ENCODE peak calls at places on chromosomes 5 and 9, in nine cellular contexts. One of them, this sample, is unnamed.

GRCh38 chr5:148708854-148709253 is 54.5 kb upstream of the HTR4 start:
- DNase-seq in transverse colon: no peak
- DNase-seq in stomach: no peak
- DNase-seq in sigmoid colon: no peak
- DNase-seq in endothelial cell of umbilical vein: no peak
- DNase-seq in HCT116: no peak
- DNase-seq in spleen: no peak
- DNase-seq in GM23338: no peak
- DNase-seq in upper lobe of left lung: no peak
- DNase-seq in this sample: no peak

GRCh38 chr9:21506910-21507795 is 25.0 kb upstream of the IFNE start:
- DNase-seq in transverse colon: no peak
- DNase-seq in stomach: no peak
- DNase-seq in sigmoid colon: no peak
- DNase-seq in endothelial cell of umbilical vein: peak; percentile 79
- DNase-seq in HCT116: no peak
- DNase-seq in spleen: no peak
- DNase-seq in GM23338: no peak
- DNase-seq in upper lobe of left lung: no peak
- DNase-seq in this sample: no peak

GRCh38 chr5:156137482-156137881 is 189.5 kb upstream of the SGCD start:
- DNase-seq in transverse colon: no peak
- DNase-seq in stomach: no peak
- DNase-seq in sigmoid colon: no peak
- DNase-seq in endothelial cell of umbilical vein: no peak
- DNase-seq in HCT116: no peak
- DNase-seq in spleen: no peak
- DNase-seq in GM23338: no peak
- DNase-seq in upper lobe of left lung: no peak
- DNase-seq in this sample: no peak

GRCh38 chr5:67196537-67197059 is at the start of gene CD180:
- DNase-seq in transverse colon: no peak
- DNase-seq in stomach: no peak
- DNase-seq in sigmoid colon: no peak
- DNase-seq in endothelial cell of umbilical vein: no peak
- DNase-seq in HCT116: no peak
- DNase-seq in spleen: no peak
- DNase-seq in GM23338: no peak
- DNase-seq in upper lobe of left lung: no peak
- DNase-seq in this sample: no peak

GRCh38 chr9:123586140-123586735 is 230.2 kb downstream of the CRB2 start:
- DNase-seq in transverse colon: no peak
- DNase-seq in stomach: no peak
- DNase-seq in sigmoid colon: no peak
- DNase-seq in endothelial cell of umbilical vein: no peak
- DNase-seq in HCT116: no peak
- DNase-seq in spleen: no peak
- DNase-seq in GM23338: no peak
- DNase-seq in upper lobe of left lung: no peak
- DNase-seq in this sample: peak; percentile 74

GRCh38 chr9:97905228-97905627 is 17.1 kb downstream of the TRMO start:
- DNase-seq in transverse colon: no peak
- DNase-seq in stomach: no peak
- DNase-seq in sigmoid colon: no peak
- DNase-seq in endothelial cell of umbilical vein: no peak
- DNase-seq in HCT116: no peak
- DNase-seq in spleen: no peak
- DNase-seq in GM23338: no peak
- DNase-seq in upper lobe of left lung: no peak
- DNase-seq in this sample: no peak

GRCh38 chr5:124365491-124365890 is 380.9 kb downstream of the ZNF608 start:
- DNase-seq in transverse colon: no peak
- DNase-seq in stomach: no peak
- DNase-seq in sigmoid colon: no peak
- DNase-seq in endothelial cell of umbilical vein: no peak
- DNase-seq in HCT116: no peak
- DNase-seq in spleen: no peak
- DNase-seq in GM23338: no peak
- DNase-seq in upper lobe of left lung: no peak
- DNase-seq in this sample: no peak

GRCh38 chr9:16192403-16193017 is 639.7 kb downstream of the CCDC171 start:
- DNase-seq in transverse colon: no peak
- DNase-seq in stomach: no peak
- DNase-seq in sigmoid colon: no peak
- DNase-seq in endothelial cell of umbilical vein: no peak
- DNase-seq in HCT116: no peak
- DNase-seq in spleen: no peak
- DNase-seq in GM23338: no peak
- DNase-seq in upper lobe of left lung: no peak
- DNase-seq in this sample: no peak

GRCh38 chr5:56233230-56233629 is at the start of gene ANKRD55:
- DNase-seq in transverse colon: no peak
- DNase-seq in stomach: no peak
- DNase-seq in sigmoid colon: no peak
- DNase-seq in endothelial cell of umbilical vein: no peak
- DNase-seq in HCT116: no peak
- DNase-seq in spleen: no peak
- DNase-seq in GM23338: no peak
- DNase-seq in upper lobe of left lung: no peak
- DNase-seq in this sample: no peak

GRCh38 chr5:172793577-172794488 is 22.8 kb upstream of the DUSP1 start:
- DNase-seq in transverse colon: no peak
- DNase-seq in stomach: no peak
- DNase-seq in sigmoid colon: peak; percentile 64
- DNase-seq in endothelial cell of umbilical vein: no peak
- DNase-seq in HCT116: no peak
- DNase-seq in spleen: no peak
- DNase-seq in GM23338: no peak
- DNase-seq in upper lobe of left lung: no peak
- DNase-seq in this sample: no peak

GRCh38 chr5:179505636-179506261 is 44.6 kb upstream of the RUFY1 start:
- DNase-seq in transverse colon: no peak
- DNase-seq in stomach: no peak
- DNase-seq in sigmoid colon: no peak
- DNase-seq in endothelial cell of umbilical vein: no peak
- DNase-seq in HCT116: no peak
- DNase-seq in spleen: no peak
- DNase-seq in GM23338: no peak
- DNase-seq in upper lobe of left lung: no peak
- DNase-seq in this sample: no peak

DNA sequence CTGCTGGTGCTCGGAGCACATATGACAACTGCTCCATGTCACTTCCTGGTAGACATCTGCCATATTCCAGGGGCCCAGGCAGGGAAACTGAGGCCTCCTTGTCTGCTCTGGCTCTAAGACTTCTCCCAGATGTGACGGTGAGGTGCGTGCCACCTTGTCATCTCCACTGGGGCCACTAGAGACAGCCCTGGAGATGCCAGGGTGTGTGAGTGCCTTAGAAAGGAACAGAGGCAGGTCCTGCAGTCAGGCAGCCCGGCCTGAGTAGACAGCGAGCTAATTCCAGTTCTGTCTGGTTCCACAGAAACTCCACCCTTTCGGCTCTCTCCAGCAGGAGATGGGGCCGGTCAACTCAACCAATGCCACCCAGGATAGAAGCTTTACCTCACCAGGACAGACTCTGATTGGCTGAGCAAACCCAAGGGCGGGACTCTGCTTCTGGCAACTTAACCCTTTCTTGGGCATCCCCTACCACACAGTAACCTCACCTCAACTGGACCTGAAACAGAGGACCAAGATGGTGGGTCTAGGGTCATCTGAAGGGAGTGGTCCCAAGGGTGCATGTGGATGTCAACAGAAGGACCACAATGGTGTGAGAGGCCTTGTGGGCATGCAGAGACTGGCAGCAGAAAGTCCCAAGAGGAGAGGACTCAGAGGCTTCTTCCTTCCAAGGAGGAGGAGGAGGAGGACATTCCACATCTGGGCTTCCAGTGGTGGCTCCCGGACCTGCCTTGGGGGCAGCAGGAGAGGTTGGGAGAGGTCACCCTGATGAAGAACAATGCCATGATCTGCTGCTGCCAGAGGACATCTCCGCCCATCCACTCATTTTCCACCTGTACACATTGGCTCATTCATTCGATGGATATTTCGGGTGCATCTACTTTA is 77.7 kb downstream of the RGS3 start:
- DNase-seq in transverse colon: peak; percentile 55
- DNase-seq in stomach: peak; percentile 69
- DNase-seq in sigmoid colon: peak; percentile 54
- DNase-seq in endothelial cell of umbilical vein: peak; percentile 42
- DNase-seq in HCT116: peak; percentile 54
- DNase-seq in spleen: peak; percentile 64
- DNase-seq in GM23338: peak; percentile 80
- DNase-seq in upper lobe of left lung: no peak
- DNase-seq in this sample: no peak
- TF ChIP-seq POLR2AphosphoS5 in transverse colon: no peak
- TF ChIP-seq POLR2AphosphoS5 in stomach: no peak
- TF ChIP-seq POLR2AphosphoS5 in sigmoid colon: no peak
- TF ChIP-seq POLR2AphosphoS5 in endothelial cell of umbilical vein: no peak
- TF ChIP-seq POLR2AphosphoS5 in HCT116: peak; percentile 11
- TF ChIP-seq POLR2AphosphoS5 in spleen: no peak
- TF ChIP-seq POLR2AphosphoS5 in GM23338: no peak
- TF ChIP-seq POLR2AphosphoS5 in upper lobe of left lung: no peak
- TF ChIP-seq POLR2AphosphoS5 in this sample: no peak

GRCh38 chr9:117492476-117492875 is 77.6 kb upstream of the ASTN2 start:
- DNase-seq in transverse colon: no peak
- DNase-seq in stomach: no peak
- DNase-seq in sigmoid colon: no peak
- DNase-seq in endothelial cell of umbilical vein: no peak
- DNase-seq in HCT116: no peak
- DNase-seq in spleen: no peak
- DNase-seq in GM23338: no peak
- DNase-seq in upper lobe of left lung: no peak
- DNase-seq in this sample: no peak

GRCh38 chr9:117485176-117485575 is 70.3 kb upstream of the ASTN2 start:
- DNase-seq in transverse colon: no peak
- DNase-seq in stomach: no peak
- DNase-seq in sigmoid colon: no peak
- DNase-seq in endothelial cell of umbilical vein: no peak
- DNase-seq in HCT116: no peak
- DNase-seq in spleen: no peak
- DNase-seq in GM23338: no peak
- DNase-seq in upper lobe of left lung: no peak
- DNase-seq in this sample: no peak

GRCh38 chr9:117487555-117488175 is 72.8 kb upstream of the ASTN2 start:
- DNase-seq in transverse colon: peak; percentile 67
- DNase-seq in stomach: peak; percentile 81
- DNase-seq in sigmoid colon: peak; percentile 74
- DNase-seq in endothelial cell of umbilical vein: peak; percentile 64
- DNase-seq in HCT116: no peak
- DNase-seq in spleen: peak; percentile 86
- DNase-seq in GM23338: peak; percentile 90
- DNase-seq in upper lobe of left lung: peak; percentile 84
- DNase-seq in this sample: no peak

GRCh38 chr9:117491491-117491890 is 76.6 kb upstream of the ASTN2 start:
- DNase-seq in transverse colon: peak; percentile 39
- DNase-seq in stomach: peak; percentile 73
- DNase-seq in sigmoid colon: no peak
- DNase-seq in endothelial cell of umbilical vein: no peak
- DNase-seq in HCT116: no peak
- DNase-seq in spleen: no peak
- DNase-seq in GM23338: no peak
- DNase-seq in upper lobe of left lung: no peak
- DNase-seq in this sample: no peak

DNA sequence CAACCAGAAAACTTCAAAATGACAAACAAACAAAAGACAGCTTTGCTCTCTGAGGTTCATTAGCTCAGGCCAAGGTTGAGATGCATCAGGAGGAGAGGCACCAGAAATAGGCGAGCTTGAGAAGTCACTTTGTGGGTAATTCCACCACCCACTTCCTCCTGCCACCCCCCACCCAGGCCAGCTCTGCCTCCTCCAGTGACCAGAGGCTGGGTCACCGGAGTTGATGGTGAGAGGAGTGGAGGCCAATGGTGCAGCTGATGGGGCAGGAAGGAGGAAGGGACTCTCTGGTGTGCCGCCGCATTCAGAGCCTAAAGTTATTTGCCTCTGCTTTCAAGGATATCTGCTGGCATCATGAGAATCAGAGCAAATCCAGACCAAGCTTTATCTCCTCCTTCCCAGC is 73.8 kb upstream of the ASTN2 start:
- DNase-seq in transverse colon: no peak
- DNase-seq in stomach: no peak
- DNase-seq in sigmoid colon: no peak
- DNase-seq in endothelial cell of umbilical vein: no peak
- DNase-seq in HCT116: no peak
- DNase-seq in spleen: no peak
- DNase-seq in GM23338: no peak
- DNase-seq in upper lobe of left lung: no peak
- DNase-seq in this sample: no peak
- TF ChIP-seq CTCF in transverse colon: no peak
- TF ChIP-seq CTCF in stomach: no peak
- TF ChIP-seq CTCF in sigmoid colon: no peak
- TF ChIP-seq CTCF in endothelial cell of umbilical vein: no peak
- TF ChIP-seq CTCF in HCT116: no peak
- TF ChIP-seq CTCF in spleen: no peak
- TF ChIP-seq CTCF in GM23338: no peak
- TF ChIP-seq CTCF in upper lobe of left lung: no peak
- TF ChIP-seq CTCF in this sample: no peak

DNA sequence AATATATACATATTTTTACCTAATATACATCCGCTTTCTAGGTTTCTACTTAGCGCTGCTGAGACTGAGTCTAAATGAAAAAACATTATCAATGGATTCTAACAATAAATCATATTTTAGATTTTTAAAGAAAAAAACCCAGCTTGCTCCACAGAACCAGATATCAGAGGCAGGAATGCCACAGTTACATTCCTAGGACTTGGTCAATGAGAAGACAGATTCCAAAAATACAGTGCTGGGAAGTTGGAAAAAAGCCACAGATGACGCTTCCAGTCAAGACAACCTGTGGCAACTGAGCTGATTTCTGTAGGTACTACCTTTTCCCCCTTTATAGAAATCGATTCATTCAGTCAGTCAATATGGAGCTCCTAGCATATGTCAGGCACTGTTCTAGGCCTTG is 589 bp upstream of the CCDC112 start:
- DNase-seq in transverse colon: no peak
- DNase-seq in stomach: no peak
- DNase-seq in sigmoid colon: no peak
- DNase-seq in endothelial cell of umbilical vein: peak; percentile 15
- DNase-seq in HCT116: no peak
- DNase-seq in spleen: no peak
- DNase-seq in GM23338: no peak
- DNase-seq in upper lobe of left lung: no peak
- DNase-seq in this sample: no peak
- H3K4me3 ChIP-seq in transverse colon: no peak overlapping the region
- H3K4me3 ChIP-seq in stomach: peak overlapping the region; percentile 94
- H3K4me3 ChIP-seq in sigmoid colon: peak overlapping the region; percentile 72
- H3K4me3 ChIP-seq in endothelial cell of umbilical vein: no peak overlapping the region
- H3K4me3 ChIP-seq in HCT116: no peak overlapping the region
- H3K4me3 ChIP-seq in spleen: no peak overlapping the region
- H3K4me3 ChIP-seq in GM23338: peak overlapping the region; percentile 34
- H3K4me3 ChIP-seq in upper lobe of left lung: peak overlapping the region; percentile 74
- H3K4me3 ChIP-seq in this sample: peak overlapping the region; percentile 91

DNA sequence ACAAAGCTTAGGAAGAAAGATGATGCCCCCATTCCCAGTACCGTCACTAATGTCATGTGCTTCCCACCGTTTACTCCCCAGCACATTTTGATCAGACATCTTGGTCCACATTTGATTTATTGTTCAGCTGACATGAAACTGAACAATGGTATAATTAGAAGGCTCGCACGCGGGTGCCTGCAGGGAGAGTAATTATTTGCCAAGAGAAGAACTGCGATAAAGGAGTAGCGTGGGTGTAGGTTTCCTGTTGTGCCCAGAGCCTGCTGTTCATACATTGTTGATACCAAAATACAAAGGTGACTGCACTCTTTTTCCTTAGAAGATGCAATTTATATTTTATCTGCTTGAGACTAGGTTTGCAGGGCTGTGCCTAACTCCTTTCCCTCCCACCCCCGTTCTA is 241.8 kb upstream of the MSX2 start:
- DNase-seq in transverse colon: no peak
- DNase-seq in stomach: no peak
- DNase-seq in sigmoid colon: no peak
- DNase-seq in endothelial cell of umbilical vein: no peak
- DNase-seq in HCT116: no peak
- DNase-seq in spleen: no peak
- DNase-seq in GM23338: no peak
- DNase-seq in upper lobe of left lung: no peak
- DNase-seq in this sample: no peak
- TF ChIP-seq POLR2AphosphoS5 in transverse colon: no peak
- TF ChIP-seq POLR2AphosphoS5 in stomach: no peak
- TF ChIP-seq POLR2AphosphoS5 in sigmoid colon: no peak
- TF ChIP-seq POLR2AphosphoS5 in endothelial cell of umbilical vein: no peak
- TF ChIP-seq POLR2AphosphoS5 in HCT116: no peak
- TF ChIP-seq POLR2AphosphoS5 in spleen: no peak
- TF ChIP-seq POLR2AphosphoS5 in GM23338: no peak
- TF ChIP-seq POLR2AphosphoS5 in upper lobe of left lung: no peak
- TF ChIP-seq POLR2AphosphoS5 in this sample: no peak